ENCODE peak calls at places on chromosomes 3 and 15, in five cellular contexts. A, H, B, F and W are unnamed samples.

GRCh38 chr3:170999737-171000242 is 26.7 kb downstream of the SLC2A2 start:
- DNase-seq in B (no peak), H (no peak), A (no peak), F (peak; percentile 76), W (no peak)

GRCh38 chr15:34338347-34338746 is 766 bp upstream of the SLC12A6 start:
- DNase-seq in H (no peak), F (no peak), A (no peak), B (no peak), W (no peak)

GRCh38 chr3:122660575-122660974 is 20.1 kb upstream of the PARP14 start:
- DNase-seq in B (no peak), A (no peak), H (no peak), F (peak; percentile 31), W (no peak)

GRCh38 chr3:146817705-146818104 is 212.6 kb upstream of the PLSCR5 start:
- DNase-seq in A (no peak), B (no peak), H (no peak), F (no peak), W (no peak)

GRCh38 chr15:101001056-101001455 is 81.9 kb downstream of the LRRK1 start:
- DNase-seq in H (no peak), F (no peak), A (no peak), B (no peak), W (no peak)

GRCh38 chr3:10283638-10284037 is 9.1 kb downstream of the GHRL start:
- DNase-seq in A (peak; percentile 53), H (no peak), F (peak; percentile 88), B (no peak), W (no peak)

GRCh38 chr15:69478259-69478687 is 25.7 kb downstream of the RPLP1 start:
- DNase-seq in F (peak; percentile 41), A (peak; percentile 41), H (peak; percentile 82), B (no peak), W (peak; percentile 32)

GRCh38 chr3:81761904-81762565 is 590 bp upstream of the GBE1 start:
- DNase-seq in A (no peak), B (no peak), F (no peak), H (no peak), W (no peak)

GRCh38 chr3:73508330-73508954 is 116.3 kb downstream of the PDZRN3 start:
- DNase-seq in F (peak; percentile 77), A (no peak), H (peak; percentile 62), B (no peak), W (no peak)

GRCh38 chr3:190175490-190175889 is 54.8 kb upstream of the P3H2 start:
- DNase-seq in B (no peak), A (no peak), F (no peak), H (no peak), W (no peak)
- H3K27ac ChIP-seq in B (no peak overlapping the region), A (no peak overlapping the region), F (no peak overlapping the region), H (no peak overlapping the region), W (no peak overlapping the region)

GRCh38 chr3:14598143-14598569 is 53.4 kb upstream of the CCDC174 start:
- DNase-seq in H (no peak), F (no peak), A (no peak), B (no peak), W (peak; percentile 5)
- H3K27me3 ChIP-seq in H (no peaks in the 10 kb centered on the region), F (no peaks in the 10 kb centered on the region), A (peaks cover 95% of the 10 kb centered on the region), B (peaks cover 19% of the 10 kb centered on the region), W (peaks cover 11% of the 10 kb centered on the region)

DNA sequence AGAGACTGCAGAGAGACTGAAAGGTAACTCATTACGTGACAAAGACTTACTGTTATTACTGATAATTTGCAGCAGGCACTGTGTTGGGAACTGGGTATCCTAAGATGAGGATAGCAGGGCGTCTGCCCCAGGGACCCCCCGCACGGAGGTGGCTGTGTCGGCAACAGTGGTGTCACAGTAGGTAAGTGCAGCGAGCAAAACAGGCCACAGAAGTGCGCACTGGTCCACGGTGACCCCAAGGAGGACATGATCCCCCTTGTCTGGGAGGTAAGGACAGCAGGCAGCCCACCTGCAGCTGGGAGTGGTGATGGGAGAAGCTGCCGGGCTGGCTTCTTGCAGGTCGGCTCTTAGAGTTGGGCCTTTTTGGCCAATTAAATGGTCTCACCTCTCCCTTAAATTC is 82.9 kb downstream of the FAM43A start:
- DNase-seq in F (no peak), H (no peak), A (no peak), B (no peak), W (no peak)
- H3K4me3 ChIP-seq in F (no peak overlapping the region), H (no peak overlapping the region), A (peak overlapping the region; percentile 64), B (peak overlapping the region; percentile 32), W (peak overlapping the region; percentile 8)

GRCh38 chr3:118863731-118864322 is 170.8 kb downstream of the IGSF11 start:
- DNase-seq in A (no peak), B (no peak), F (no peak), H (no peak), W (no peak)
- H3K27ac ChIP-seq in A (no peak overlapping the region), B (no peak overlapping the region), F (no peak overlapping the region), H (no peak overlapping the region), W (no peak overlapping the region)

DNA sequence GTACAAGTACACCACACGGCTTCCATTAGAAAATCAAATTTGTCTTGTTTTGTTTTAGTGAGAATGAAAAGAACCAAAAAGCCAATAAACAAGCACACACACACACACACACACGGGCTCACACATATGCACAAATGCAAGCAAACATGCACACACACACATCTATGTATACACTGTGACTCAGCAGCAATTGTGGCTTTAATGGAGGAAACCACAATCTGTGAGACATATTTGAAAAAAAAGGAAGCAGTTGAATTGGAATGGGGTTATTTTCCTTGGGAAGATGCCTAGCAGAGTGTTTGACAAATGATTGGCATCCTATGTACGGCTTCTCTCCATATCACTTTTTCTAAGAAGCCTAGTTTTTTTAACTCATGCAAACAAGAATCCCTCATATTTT is 201.1 kb upstream of the ARRDC4 start:
- DNase-seq in B (no peak), A (no peak), F (no peak), H (no peak), W (no peak)
- H3K27me3 ChIP-seq in B (no peaks in the 10 kb centered on the region), A (peaks cover 22% of the 10 kb centered on the region), F (no peaks in the 10 kb centered on the region), H (no peaks in the 10 kb centered on the region), W (no peaks in the 10 kb centered on the region)

GRCh38 chr3:32048487-32049174 is 57.8 kb upstream of the GPD1L start:
- DNase-seq in A (no peak), H (no peak), B (no peak), F (no peak), W (no peak)
- H3K4me3 ChIP-seq in A (no peak overlapping the region), H (no peak overlapping the region), B (no peak overlapping the region), F (no peak overlapping the region), W (no peak overlapping the region)

GRCh38 chr3:43015572-43016512 is 36.7 kb downstream of the GASK1A start:
- DNase-seq in A (no peak), B (no peak), H (no peak), F (no peak), W (peak; percentile 26)

GRCh38 chr3:43013743-43014155 is 34.6 kb downstream of the GASK1A start:
- DNase-seq in A (no peak), F (no peak), B (no peak), H (no peak), W (peak; percentile 81)

GRCh38 chr3:43016513-43016865 is 37.4 kb downstream of the GASK1A start:
- DNase-seq in H (no peak), F (no peak), A (no peak), B (no peak), W (peak; percentile 19)

GRCh38 chr3:43014216-43014615 is 35.1 kb downstream of the GASK1A start:
- DNase-seq in A (no peak), H (no peak), F (no peak), B (no peak), W (no peak)

DNA sequence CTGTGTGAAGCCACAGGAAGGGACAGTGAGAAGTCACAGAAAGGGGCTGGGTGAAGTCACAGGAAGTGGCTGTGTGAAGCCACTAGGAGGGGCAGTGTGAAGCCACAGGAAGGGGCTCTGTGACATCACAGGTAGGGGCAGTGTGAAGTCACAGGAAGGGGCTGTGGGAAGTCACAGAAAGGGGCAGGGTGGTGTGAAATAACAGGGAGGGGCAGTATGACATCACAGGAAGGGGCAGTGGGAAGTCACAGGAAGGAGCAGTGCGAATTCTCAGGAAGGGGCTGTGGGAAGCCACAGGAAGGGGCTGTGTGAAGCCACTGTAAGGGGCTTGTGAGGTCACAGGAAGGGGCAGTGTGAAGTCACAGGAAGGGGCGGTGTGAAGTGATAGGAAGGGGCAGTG is 35.9 kb downstream of the GASK1A start:
- DNase-seq in A (no peak), H (no peak), B (no peak), F (no peak), W (peak; percentile 66)
- H3K27ac ChIP-seq in A (no peak overlapping the region), H (no peak overlapping the region), B (no peak overlapping the region), F (no peak overlapping the region), W (peak overlapping the region; percentile 48)